ENCODE peak calls at places on chromosome 21, in six cellular contexts. One of them, this sample, is unnamed.

GRCh38 chr21:35843911-35844667 is 216.2 kb downstream of the SETD4 start:
- DNase-seq in NCI-H1092 treated with DMSO at 0.1 percent for 48 hours: no peak
- DNase-seq in smooth muscle cell of the brain vasculature: no peak
- DNase-seq in activated naive CD4-positive, alpha-beta T cell treated with Interleukin-2 at 50 U/mL for 16 hours: no peak
- DNase-seq in WTC11: no peak
- DNase-seq in CD4-positive, alpha-beta T cell: no peak
- DNase-seq in this sample: no peak

GRCh38 chr21:37370152-37371040 is 3.8 kb downstream of the DYRK1A start:
- DNase-seq in NCI-H1092 treated with DMSO at 0.1 percent for 48 hours: no peak
- DNase-seq in smooth muscle cell of the brain vasculature: no peak
- DNase-seq in activated naive CD4-positive, alpha-beta T cell treated with Interleukin-2 at 50 U/mL for 16 hours: no peak
- DNase-seq in WTC11: no peak
- DNase-seq in CD4-positive, alpha-beta T cell: no peak
- DNase-seq in this sample: no peak

GRCh38 chr21:44985441-44986401 is 45.9 kb downstream of the SLX9 start:
- DNase-seq in NCI-H1092 treated with DMSO at 0.1 percent for 48 hours: no peak
- DNase-seq in smooth muscle cell of the brain vasculature: no peak
- DNase-seq in activated naive CD4-positive, alpha-beta T cell treated with Interleukin-2 at 50 U/mL for 16 hours: no peak
- DNase-seq in WTC11: no peak
- DNase-seq in CD4-positive, alpha-beta T cell: no peak
- DNase-seq in this sample: no peak

GRCh38 chr21:33380483-33380998 is 22.7 kb upstream of the IFNGR2 start:
- DNase-seq in NCI-H1092 treated with DMSO at 0.1 percent for 48 hours: no peak
- DNase-seq in smooth muscle cell of the brain vasculature: no peak
- DNase-seq in activated naive CD4-positive, alpha-beta T cell treated with Interleukin-2 at 50 U/mL for 16 hours: peak
- DNase-seq in WTC11: no peak
- DNase-seq in CD4-positive, alpha-beta T cell: peak
- DNase-seq in this sample: peak

GRCh38 chr21:36783612-36784383 is 84.9 kb downstream of the SIM2 start:
- DNase-seq in NCI-H1092 treated with DMSO at 0.1 percent for 48 hours: no peak
- DNase-seq in smooth muscle cell of the brain vasculature: no peak
- DNase-seq in activated naive CD4-positive, alpha-beta T cell treated with Interleukin-2 at 50 U/mL for 16 hours: no peak
- DNase-seq in WTC11: no peak
- DNase-seq in CD4-positive, alpha-beta T cell: no peak
- DNase-seq in this sample: no peak

GRCh38 chr21:29256125-29256895 is 42.4 kb upstream of the BACH1 start:
- DNase-seq in NCI-H1092 treated with DMSO at 0.1 percent for 48 hours: peak
- DNase-seq in smooth muscle cell of the brain vasculature: no peak
- DNase-seq in activated naive CD4-positive, alpha-beta T cell treated with Interleukin-2 at 50 U/mL for 16 hours: no peak
- DNase-seq in WTC11: no peak
- DNase-seq in CD4-positive, alpha-beta T cell: no peak
- DNase-seq in this sample: peak

GRCh38 chr21:33642896-33643657 is 776 bp downstream of the ITSN1 start:
- DNase-seq in NCI-H1092 treated with DMSO at 0.1 percent for 48 hours: peak
- DNase-seq in smooth muscle cell of the brain vasculature: no peak
- DNase-seq in activated naive CD4-positive, alpha-beta T cell treated with Interleukin-2 at 50 U/mL for 16 hours: peak
- DNase-seq in WTC11: peak
- DNase-seq in CD4-positive, alpha-beta T cell: peak
- DNase-seq in this sample: no peak

GRCh38 chr21:34008618-34009017 is 64.8 kb upstream of the MRPS6 start:
- DNase-seq in NCI-H1092 treated with DMSO at 0.1 percent for 48 hours: no peak
- DNase-seq in smooth muscle cell of the brain vasculature: no peak
- DNase-seq in activated naive CD4-positive, alpha-beta T cell treated with Interleukin-2 at 50 U/mL for 16 hours: peak
- DNase-seq in WTC11: no peak
- DNase-seq in CD4-positive, alpha-beta T cell: no peak
- DNase-seq in this sample: no peak

GRCh38 chr21:46253610-46254124 is 25.1 kb upstream of the LSS start:
- DNase-seq in NCI-H1092 treated with DMSO at 0.1 percent for 48 hours: no peak
- DNase-seq in smooth muscle cell of the brain vasculature: no peak
- DNase-seq in activated naive CD4-positive, alpha-beta T cell treated with Interleukin-2 at 50 U/mL for 16 hours: peak
- DNase-seq in WTC11: no peak
- DNase-seq in CD4-positive, alpha-beta T cell: peak
- DNase-seq in this sample: no peak

GRCh38 chr21:34852438-34852837 is 183.6 kb downstream of the CLIC6 start:
- DNase-seq in NCI-H1092 treated with DMSO at 0.1 percent for 48 hours: no peak
- DNase-seq in smooth muscle cell of the brain vasculature: no peak
- DNase-seq in activated naive CD4-positive, alpha-beta T cell treated with Interleukin-2 at 50 U/mL for 16 hours: no peak
- DNase-seq in WTC11: no peak
- DNase-seq in CD4-positive, alpha-beta T cell: no peak
- DNase-seq in this sample: no peak

GRCh38 chr21:41891132-41891531 is 12.0 kb upstream of the PRDM15 start:
- DNase-seq in NCI-H1092 treated with DMSO at 0.1 percent for 48 hours: no peak
- DNase-seq in smooth muscle cell of the brain vasculature: no peak
- DNase-seq in activated naive CD4-positive, alpha-beta T cell treated with Interleukin-2 at 50 U/mL for 16 hours: no peak
- DNase-seq in WTC11: no peak
- DNase-seq in CD4-positive, alpha-beta T cell: no peak
- DNase-seq in this sample: no peak

This sample was measured in DMS153.